ENCODE peak calls at places on chromosomes 7 and 10, in ten cellular contexts. B is H1, R is sigmoid colon, D is transverse colon, V is upper lobe of left lung, F is suprapubic skin, X is stomach, J is K562, C is SK-N-SH, Z is GM12878. S is an unnamed sample. For H3K9me3, the result is how much of the 10 kb centered on the place peaks cover.

GRCh38 chr7:151378011-151378410 is 31.8 kb downstream of the WDR86 start:
- DNase-seq in B (no peak), R (no peak), D (no peak), V (no peak), F (peak), X (no peak), J (no peak), C (no peak), Z (no peak), S (no peak)

GRCh38 chr10:77919713-77920108 is 6.8 kb downstream of the DLG5 start:
- DNase-seq in B (no peak), R (no peak), D (no peak), V (no peak), F (no peak), X (no peak), J (peak), C (no peak), Z (no peak), S (no peak)

GRCh38 chr10:45653454-45653853 is 19.1 kb downstream of the ZFAND4 start:
- DNase-seq in B (no peak), R (no peak), D (no peak), V (no peak), F (no peak), X (no peak), J (no peak), C (no peak), Z (no peak), S (no peak)

GRCh38 chr7:130272456-130273080 is 5.9 kb downstream of the CPA2 start:
- DNase-seq in B (no peak), R (no peak), D (no peak), V (no peak), F (no peak), X (no peak), J (no peak), C (no peak), Z (no peak), S (peak)

GRCh38 chr7:125032943-125033342 is 103.3 kb upstream of the POT1 start:
- DNase-seq in B (no peak), R (no peak), D (no peak), V (no peak), F (no peak), X (no peak), J (no peak), C (no peak), Z (no peak), S (no peak)

GRCh38 chr7:99997545-99998137 is 17.8 kb upstream of the ZKSCAN1 start:
- DNase-seq in B (no peak), R (peak), D (peak), V (peak), F (peak), X (peak), J (no peak), C (peak), Z (no peak), S (no peak)

GRCh38 chr7:101232141-101232821 is 5.3 kb downstream of the CLDN15 start:
- DNase-seq in B (peak), R (no peak), D (peak), V (peak), F (no peak), X (peak), J (peak), C (peak), Z (no peak), S (no peak)

GRCh38 chr7:20359397-20359963 is 28.8 kb downstream of the ITGB8 start:
- DNase-seq in B (no peak), R (no peak), D (no peak), V (no peak), F (no peak), X (no peak), J (no peak), C (no peak), Z (no peak), S (no peak)

GRCh38 chr10:98450618-98451017 is 3.9 kb upstream of the HPS1 start:
- DNase-seq in B (no peak), R (no peak), D (no peak), V (no peak), F (no peak), X (no peak), J (no peak), C (no peak), Z (no peak), S (peak)

DNA sequence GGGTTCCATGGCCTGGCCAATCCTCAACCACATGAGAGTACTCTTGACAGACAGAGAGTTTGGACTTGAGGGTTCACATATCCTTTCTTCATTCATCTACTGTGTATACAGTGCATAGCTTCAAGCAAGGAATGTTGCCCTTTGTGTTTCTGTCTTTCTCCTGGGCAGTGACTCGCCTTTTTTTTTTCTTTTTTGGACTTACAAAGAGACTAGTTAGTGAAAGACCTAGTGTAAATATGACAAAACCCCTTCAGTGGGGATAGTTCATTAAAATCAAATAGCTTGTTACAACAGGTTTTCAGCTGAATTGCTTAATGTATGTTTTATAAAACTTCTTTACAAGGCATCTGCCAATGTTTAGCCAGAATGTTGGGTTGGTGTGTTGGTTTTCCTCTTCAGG is 290.2 kb downstream of the FGFR2 start:
- DNase-seq in B (no peak), R (no peak), D (no peak), V (no peak), F (no peak), X (no peak), J (no peak), C (no peak), Z (no peak), S (no peak)
- TF ChIP-seq EP300 in B (no peak), R (no peak), D (no peak), V (no peak), F (no peak), X (no peak), J (no peak), C (no peak), Z (no peak), S (no peak)

GRCh38 chr7:116671681-116672595 is at the start of gene MET:
- DNase-seq in B (no peak), R (peak), D (peak), V (peak), F (peak), X (peak), J (peak), C (peak), Z (no peak), S (no peak)
- TF ChIP-seq POLR2AphosphoS5 in B (peak), R (peak), D (no peak), V (no peak), F (no peak), X (peak), J (no peak), C (peak), Z (no peak), S (peak)

GRCh38 chr7:6691609-6692106 is 15.1 kb downstream of the ZNF12 start:
- DNase-seq in B (no peak), R (no peak), D (no peak), V (no peak), F (no peak), X (no peak), J (no peak), C (no peak), Z (no peak), S (no peak)

GRCh38 chr7:6691103-6691502 is 15.6 kb downstream of the ZNF12 start:
- DNase-seq in B (no peak), R (no peak), D (no peak), V (no peak), F (no peak), X (no peak), J (no peak), C (no peak), Z (no peak), S (no peak)
- H3K9me3 ChIP-seq in B (half or more), R (half or more), D (half or more), V (half or more), F (half or more), X (half or more), J (half or more), C (half or more), Z (half or more), S (half or more)

GRCh38 chr7:23022258-23022745 is 8.4 kb upstream of the HYCC1 start:
- DNase-seq in B (no peak), R (no peak), D (no peak), V (no peak), F (no peak), X (no peak), J (no peak), C (no peak), Z (no peak), S (no peak)
- TF ChIP-seq EP300 in B (no peak), R (no peak), D (no peak), V (no peak), F (no peak), X (no peak), J (no peak), C (no peak), Z (no peak), S (no peak)

GRCh38 chr7:74063223-74063641 is 20.4 kb upstream of the LIMK1 start:
- DNase-seq in B (no peak), R (no peak), D (no peak), V (no peak), F (peak), X (no peak), J (no peak), C (peak), Z (no peak), S (no peak)

GRCh38 chr7:74063646-74064045 is 20.0 kb upstream of the LIMK1 start:
- DNase-seq in B (no peak), R (no peak), D (no peak), V (no peak), F (no peak), X (no peak), J (no peak), C (no peak), Z (no peak), S (no peak)

GRCh38 chr7:74064696-74065095 is 18.9 kb upstream of the LIMK1 start:
- DNase-seq in B (no peak), R (no peak), D (no peak), V (no peak), F (no peak), X (no peak), J (no peak), C (no peak), Z (no peak), S (no peak)

GRCh38 chr7:74059681-74060588 is 23.7 kb upstream of the LIMK1 start:
- DNase-seq in B (no peak), R (no peak), D (peak), V (peak), F (peak), X (peak), J (no peak), C (peak), Z (no peak), S (no peak)

DNA sequence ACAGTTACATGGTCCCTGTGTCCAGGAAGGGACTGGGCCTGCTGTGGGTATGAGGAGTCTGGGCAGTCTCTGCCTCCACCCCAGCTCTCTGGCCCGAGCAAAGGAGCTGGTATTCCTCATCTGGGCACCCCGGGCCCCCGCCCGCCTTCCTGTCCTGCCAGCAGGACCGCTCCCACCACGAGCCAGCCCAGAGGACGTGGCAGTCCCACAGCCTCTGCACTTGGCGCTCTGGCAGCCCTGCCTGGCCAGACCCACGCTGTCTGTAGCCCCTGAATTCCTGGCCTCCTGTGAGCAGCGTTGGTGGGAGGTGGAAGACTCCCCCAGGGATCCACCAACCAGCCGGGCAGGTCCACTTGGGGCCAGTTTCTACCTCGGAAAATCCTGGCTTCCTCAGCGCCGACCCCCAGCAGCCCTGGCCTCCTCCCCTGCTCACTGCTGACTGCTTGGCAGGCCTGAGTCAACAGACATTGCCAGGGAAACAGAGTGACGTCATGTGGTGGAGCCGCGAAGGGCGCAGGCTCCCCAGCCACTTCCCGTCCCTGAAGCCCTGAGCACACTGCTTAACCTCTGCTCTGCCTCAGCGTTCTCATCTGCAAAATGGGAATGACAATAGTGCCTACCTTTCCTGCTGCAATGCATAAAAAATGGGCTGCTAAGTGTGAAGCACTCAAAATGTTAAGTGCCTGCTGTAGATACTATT is 21.6 kb upstream of the LIMK1 start:
- DNase-seq in B (no peak), R (peak), D (peak), V (peak), F (peak), X (peak), J (peak), C (peak), Z (no peak), S (peak)
- TF ChIP-seq POLR2AphosphoS5 in B (no peak), R (peak), D (peak), V (peak), F (no peak), X (peak), J (no peak), C (peak), Z (no peak), S (peak)